ENCODE peak calls at places on chromosomes 1 and 21, in five cellular contexts. O, E, H, M and T are unnamed samples. For H3K36me3, the result is how much of the 10 kb centered on the place peaks cover.

GRCh38 chr1:3676581-3677410 is 24.5 kb downstream of the TP73 start:
- DNase-seq in O (no peak), E (no peak), H (no peak), M (no peak), T (no peak)

GRCh38 chr21:44752701-44753235 is 41.4 kb upstream of the TSPEAR start:
- DNase-seq in O (no peak), E (no peak), H (peak), M (no peak), T (peak)

GRCh38 chr1:42886800-42887199 is 40.4 kb downstream of the ZNF691 start:
- DNase-seq in O (no peak), E (no peak), H (no peak), M (no peak), T (no peak)

GRCh38 chr1:118992868-118993711 is 4.9 kb upstream of the TBX15 start:
- DNase-seq in O (no peak), E (no peak), H (no peak), M (no peak), T (no peak)

GRCh38 chr1:189616893-189617292 is 860.8 kb downstream of the BRINP3 start:
- DNase-seq in O (no peak), E (no peak), H (no peak), M (no peak), T (no peak)

GRCh38 chr1:240611619-240612490 is at the start of gene GREM2:
- DNase-seq in O (peak), E (peak), H (no peak), M (peak), T (peak)

GRCh38 chr1:54851928-54852524 is 35.0 kb downstream of the DHCR24 start:
- DNase-seq in O (no peak), E (no peak), H (peak), M (no peak), T (no peak)

GRCh38 chr1:89566761-89567174 is 42.1 kb downstream of the LRRC8B start:
- DNase-seq in O (no peak), E (peak), H (no peak), M (no peak), T (no peak)

GRCh38 chr1:89757532-89757931 is 63.3 kb upstream of the LRRC8D start:
- DNase-seq in O (peak), E (no peak), H (no peak), M (no peak), T (no peak)

GRCh38 chr1:149879556-149879955 is 19.8 kb upstream of the BOLA1 start:
- DNase-seq in O (no peak), E (no peak), H (no peak), M (no peak), T (no peak)

GRCh38 chr1:25820247-25821111 is 725 bp downstream of the MTFR1L start:
- DNase-seq in O (peak), E (peak), H (peak), M (peak), T (no peak)

GRCh38 chr1:99764909-99765308 is 1.5 kb downstream of the FRRS1 start:
- DNase-seq in O (no peak), E (no peak), H (no peak), M (no peak), T (no peak)

GRCh38 chr1:99764439-99764838 is 2.0 kb downstream of the FRRS1 start:
- DNase-seq in O (no peak), E (no peak), H (no peak), M (no peak), T (no peak)

GRCh38 chr1:99768525-99769382 is 2.3 kb upstream of the FRRS1 start:
- DNase-seq in O (no peak), E (no peak), H (no peak), M (no peak), T (no peak)

GRCh38 chr1:99767996-99768524 is 1.6 kb upstream of the FRRS1 start:
- DNase-seq in O (no peak), E (no peak), H (no peak), M (no peak), T (no peak)

DNA sequence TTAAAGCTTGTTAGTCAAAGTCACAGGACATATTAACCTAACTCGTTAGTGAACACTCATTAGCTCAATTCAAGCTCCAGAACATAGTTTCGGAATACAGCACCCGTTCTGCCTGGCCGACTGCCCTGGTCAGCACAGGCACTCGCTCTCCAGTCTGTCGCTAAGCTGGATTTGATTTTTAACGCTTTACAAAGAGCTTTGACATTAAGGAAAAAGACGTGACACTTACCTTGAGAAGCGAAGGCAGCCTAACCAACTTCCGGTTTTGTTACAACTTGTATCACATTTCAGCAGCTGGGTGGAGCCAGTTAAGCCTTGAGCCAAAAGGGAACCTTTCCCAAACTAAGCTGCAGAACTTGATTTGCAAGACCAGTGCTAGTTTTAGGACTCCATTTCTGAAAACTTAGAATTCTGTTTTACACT is at the start of gene FRRS1:
- DNase-seq in O (peak), E (peak), H (peak), M (no peak), T (peak)
- H3K36me3 ChIP-seq in O (under half), E (under half), H (under half), M (under half), T (under half)

DNA sequence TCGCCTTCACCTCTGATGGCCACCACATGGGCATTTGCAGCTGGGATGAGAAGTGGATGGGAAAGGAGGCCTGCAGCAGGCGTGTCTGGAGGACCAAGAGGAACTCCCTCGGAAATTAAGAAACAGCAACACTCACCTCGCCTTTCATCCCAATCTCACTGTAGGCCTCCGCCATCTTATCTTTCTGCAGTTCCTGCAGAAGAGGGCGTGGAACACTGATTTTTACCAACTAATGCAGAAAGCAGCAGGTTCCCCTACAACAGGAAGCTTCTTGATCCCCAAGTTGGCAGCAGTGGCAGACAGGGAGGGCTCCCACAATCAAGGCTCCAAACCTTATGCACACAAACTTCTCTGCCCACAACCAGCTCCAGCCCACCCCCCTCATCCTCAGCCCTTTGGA is 84.4 kb downstream of the CD247 start:
- DNase-seq in O (no peak), E (no peak), H (no peak), M (no peak), T (no peak)
- H3K36me3 ChIP-seq in O (under half), E (under half), H (under half), M (half or more), T (under half)

DNA sequence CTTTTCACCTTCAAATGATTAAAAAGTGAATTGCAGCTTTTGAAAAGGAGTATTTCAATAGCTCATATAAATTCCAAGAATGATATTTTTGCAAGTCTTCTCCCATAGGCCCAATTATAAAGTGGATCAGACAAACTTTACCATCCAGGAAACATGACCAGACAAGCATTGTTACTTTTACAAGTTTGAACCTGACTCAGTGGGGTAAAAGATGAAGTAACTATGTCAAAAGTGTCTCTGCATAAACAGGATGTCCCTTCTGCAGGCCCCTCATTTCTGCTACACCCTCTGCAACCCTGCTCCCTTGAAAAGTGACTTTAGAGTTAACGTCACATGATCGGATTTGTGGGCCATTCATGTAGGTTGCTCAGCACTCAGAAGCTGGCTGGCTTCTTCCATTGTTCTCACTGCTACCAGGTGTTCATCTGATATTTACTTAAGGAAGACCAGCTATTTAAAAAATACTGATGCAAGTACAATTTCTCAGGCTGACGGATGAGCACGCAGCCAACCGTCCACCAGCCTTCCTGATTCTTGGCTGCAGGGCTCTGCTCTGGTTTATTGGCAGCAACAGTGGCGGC is 32.3 kb downstream of the URB1 start:
- DNase-seq in O (no peak), E (no peak), H (no peak), M (no peak), T (peak)
- H3K36me3 ChIP-seq in O (under half), E (under half), H (half or more), M (half or more), T (under half)

DNA sequence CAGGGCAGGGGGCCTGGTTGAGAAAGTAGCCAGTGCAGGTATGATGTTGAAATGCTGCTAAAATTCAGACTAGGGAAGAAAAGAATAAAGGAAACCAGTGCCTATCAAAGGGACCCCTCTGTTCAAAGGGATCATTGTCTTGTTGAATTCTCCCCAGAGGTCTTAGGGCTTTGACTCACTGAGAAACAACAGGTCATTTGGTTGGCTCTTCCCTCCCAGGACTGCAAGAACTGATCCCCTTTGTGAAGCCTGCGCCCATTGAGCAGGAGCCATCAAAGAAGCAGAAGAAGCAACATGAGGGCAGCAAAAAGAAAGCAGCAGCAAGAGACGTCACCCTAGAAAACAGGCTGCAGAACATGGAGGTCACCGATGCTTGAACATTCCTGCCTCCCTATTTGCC is 11.8 kb upstream of the CELSR2 start:
- DNase-seq in O (no peak), E (no peak), H (no peak), M (no peak), T (no peak)
- H3K36me3 ChIP-seq in O (under half), E (under half), H (half or more), M (under half), T (under half)

GRCh38 chr1:19255288-19255687 is 3.7 kb downstream of the MRTO4 start:
- DNase-seq in O (no peak), E (no peak), H (no peak), M (no peak), T (no peak)

GRCh38 chr1:19251305-19252196 is at the start of the genes EMC1 and MRTO4:
- DNase-seq in O (peak), E (peak), H (peak), M (peak), T (peak)

GRCh38 chr1:19254416-19254815 is 2.8 kb downstream of the MRTO4 start:
- DNase-seq in O (no peak), E (no peak), H (no peak), M (no peak), T (no peak)

GRCh38 chr1:19250629-19251304 is 557 bp downstream of the EMC1 start:
- DNase-seq in O (no peak), E (no peak), H (no peak), M (no peak), T (no peak)
- H3K36me3 ChIP-seq in O (under half), E (under half), H (under half), M (under half), T (under half)

DNA sequence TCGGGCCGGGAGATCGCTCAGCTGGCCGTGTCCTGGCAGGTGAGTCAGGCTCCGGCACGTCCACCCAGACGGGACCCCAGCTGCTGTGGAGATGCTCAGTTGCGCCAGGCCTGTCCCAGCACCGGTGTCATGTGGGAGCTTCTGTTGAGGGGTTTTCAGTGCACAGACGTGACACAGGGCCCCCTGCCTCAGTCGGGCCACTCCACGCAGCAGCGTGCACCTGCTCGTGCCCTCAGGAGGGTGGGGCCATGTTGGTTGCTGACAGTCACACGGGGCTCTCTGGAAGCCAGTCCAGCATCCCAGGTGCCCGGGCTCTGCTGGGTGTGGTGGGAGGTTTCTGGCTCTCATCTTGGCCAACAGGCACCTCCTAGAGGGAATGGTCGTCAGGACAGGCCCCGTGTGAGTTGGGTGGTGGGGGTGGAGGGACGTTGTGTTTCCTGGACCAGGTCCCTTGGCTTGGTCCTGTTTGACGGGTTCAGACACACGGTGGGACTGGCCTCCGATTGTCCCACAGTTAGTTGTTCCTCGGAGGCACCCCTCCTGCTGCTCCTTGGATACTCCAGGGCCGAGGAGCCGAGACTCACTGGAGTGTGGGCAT is 19.2 kb downstream of the ATAD3B start:
- DNase-seq in O (no peak), E (no peak), H (no peak), M (no peak), T (no peak)
- H3K36me3 ChIP-seq in O (under half), E (half or more), H (half or more), M (under half), T (under half)

GRCh38 chr1:93666613-93667384 is 14.8 kb downstream of the BCAR3 start:
- DNase-seq in O (no peak), E (no peak), H (no peak), M (no peak), T (peak)
- H3K36me3 ChIP-seq in O (under half), E (under half), H (under half), M (under half), T (under half)

GRCh38 chr1:222663535-222663934 is 45.6 kb downstream of the MIA3 start:
- DNase-seq in O (no peak), E (no peak), H (no peak), M (no peak), T (no peak)
- H3K36me3 ChIP-seq in O (under half), E (half or more), H (half or more), M (half or more), T (under half)

GRCh38 chr1:108149796-108150467 is 50.2 kb downstream of the SLC25A24 start:
- DNase-seq in O (no peak), E (no peak), H (no peak), M (no peak), T (no peak)
- H3K36me3 ChIP-seq in O (under half), E (under half), H (half or more), M (under half), T (under half)

DNA sequence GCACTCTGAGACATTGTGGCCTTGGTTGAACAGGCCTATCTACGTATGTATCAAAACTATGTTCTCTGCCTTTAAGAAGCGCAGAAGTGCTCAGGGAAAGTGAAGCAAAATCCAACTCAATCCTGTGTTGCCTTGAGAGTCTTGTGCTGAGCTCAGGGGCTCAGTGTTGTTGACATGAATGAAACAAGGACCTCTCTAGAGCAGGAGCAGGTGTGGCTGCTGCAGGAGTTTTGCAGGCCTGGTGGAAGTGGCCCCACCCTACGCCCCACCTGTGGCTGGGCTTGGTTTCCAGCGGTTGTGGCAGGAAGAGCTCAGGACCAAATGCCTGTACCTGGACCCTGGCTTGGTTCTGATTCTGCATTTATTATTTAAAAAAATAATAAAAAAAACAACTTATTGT is 20.9 kb downstream of the CA6 start:
- DNase-seq in O (no peak), E (no peak), H (no peak), M (no peak), T (no peak)
- H3K36me3 ChIP-seq in O (under half), E (under half), H (under half), M (under half), T (under half)